ENCODE peak calls at places on chromosomes 1 and 21, in eight cellular contexts. U is GF-D8; N is fibroblast of pulmonary artery; W is C1 segment of cervical spinal cord; H is NCI-H510A; C is NCI-H1694 treated with DMSO at 0.1 percent for 48 hours; F is brain microvascular endothelial cell; Z is activated CD4-positive, CD25-positive, alpha-beta regulatory T cell. G is an unnamed sample.

GRCh38 chr1:100387644-100388350 is 35.5 kb downstream of the CDC14A start:
- DNase-seq in U (no peak), N (peak; percentile 15), W (no peak), H (no peak), C (no peak), F (no peak), Z (no peak), G (no peak)

GRCh38 chr21:33657124-33657842 is 15.0 kb downstream of the ITSN1 start:
- DNase-seq in U (peak; percentile 70), N (peak; percentile 39), W (no peak), H (no peak), C (no peak), F (no peak), Z (no peak), G (no peak)

GRCh38 chr1:182599339-182599738 is 4.8 kb downstream of the RGS16 start:
- DNase-seq in U (no peak), N (no peak), W (no peak), H (no peak), C (no peak), F (no peak), Z (no peak), G (no peak)

GRCh38 chr1:204130178-204130577 is 21.7 kb downstream of the ETNK2 start:
- DNase-seq in U (no peak), N (no peak), W (no peak), H (no peak), C (no peak), F (no peak), Z (no peak), G (no peak)

GRCh38 chr1:59750612-59751395 is 63.9 kb upstream of the HOOK1 start:
- DNase-seq in U (no peak), N (peak; percentile 91), W (no peak), H (no peak), C (no peak), F (peak; percentile 83), Z (no peak), G (no peak)

GRCh38 chr1:229070168-229070567 is 200.7 kb upstream of the RAB4A start:
- DNase-seq in U (no peak), N (peak; percentile 71), W (peak; percentile 86), H (peak; percentile 97), C (peak; percentile 13), F (peak; percentile 28), Z (no peak), G (peak; percentile 60)

GRCh38 chr21:33123396-33124120 is 53.6 kb downstream of the OLIG1 start:
- DNase-seq in U (no peak), N (no peak), W (no peak), H (no peak), C (no peak), F (no peak), Z (no peak), G (no peak)

GRCh38 chr1:17551755-17552234 is 12.3 kb downstream of the ARHGEF10L start:
- DNase-seq in U (no peak), N (peak; percentile 49), W (no peak), H (peak; percentile 24), C (peak; percentile 83), F (no peak), Z (no peak), G (no peak)

GRCh38 chr1:145982010-145982723 is 14.2 kb downstream of the TXNIP start:
- DNase-seq in U (no peak), N (peak; percentile 74), W (no peak), H (no peak), C (no peak), F (no peak), Z (no peak), G (peak; percentile 31)

GRCh38 chr1:197902454-197903195 is at the start of gene C1orf53:
- DNase-seq in U (peak; percentile 67), N (peak; percentile 90), W (peak; percentile 79), H (peak; percentile 74), C (peak; percentile 80), F (peak; percentile 63), Z (peak; percentile 51), G (peak; percentile 60)

GRCh38 chr1:51517361-51518032 is 1.6 kb downstream of the EPS15 start:
- DNase-seq in U (no peak), N (peak; percentile 33), W (peak; percentile 54), H (no peak), C (no peak), F (no peak), Z (no peak), G (no peak)

G was measured in breast epithelium.